ENCODE peak calls at places on chromosomes 1 and 21, in ten cellular contexts. One of them, this sample, is unnamed.

GRCh38 chr1:197948926-197949899 is 32.0 kb downstream of the LHX9 start:
- DNase-seq in HFFc6: no peak
- DNase-seq in Caco-2: no peak
- DNase-seq in GM23338: no peak
- DNase-seq in endothelial cell: no peak
- DNase-seq in GM12865: no peak
- DNase-seq in sigmoid colon: no peak
- DNase-seq in NB4: no peak
- DNase-seq in heart left ventricle: no peak
- DNase-seq in kidney: no peak
- DNase-seq in this sample: no peak

GRCh38 chr1:244759158-244759557 is 76.3 kb upstream of the COX20 start:
- DNase-seq in HFFc6: no peak
- DNase-seq in Caco-2: no peak
- DNase-seq in GM23338: no peak
- DNase-seq in endothelial cell: no peak
- DNase-seq in GM12865: no peak
- DNase-seq in sigmoid colon: no peak
- DNase-seq in NB4: no peak
- DNase-seq in heart left ventricle: no peak
- DNase-seq in kidney: no peak
- DNase-seq in this sample: no peak

GRCh38 chr1:36367067-36367466 is 18.7 kb downstream of the STK40 start:
- DNase-seq in HFFc6: no peak
- DNase-seq in Caco-2: no peak
- DNase-seq in GM23338: no peak
- DNase-seq in endothelial cell: peak; percentile 31
- DNase-seq in GM12865: no peak
- DNase-seq in sigmoid colon: no peak
- DNase-seq in NB4: no peak
- DNase-seq in heart left ventricle: no peak
- DNase-seq in kidney: no peak
- DNase-seq in this sample: no peak

GRCh38 chr1:111467805-111468716 is 5.7 kb upstream of the C1orf162 start:
- DNase-seq in HFFc6: no peak
- DNase-seq in Caco-2: no peak
- DNase-seq in GM23338: no peak
- DNase-seq in endothelial cell: no peak
- DNase-seq in GM12865: no peak
- DNase-seq in sigmoid colon: no peak
- DNase-seq in NB4: no peak
- DNase-seq in heart left ventricle: no peak
- DNase-seq in kidney: no peak
- DNase-seq in this sample: no peak

GRCh38 chr1:22489278-22489677 is 37.6 kb downstream of the ZBTB40 start:
- DNase-seq in HFFc6: no peak
- DNase-seq in Caco-2: no peak
- DNase-seq in GM23338: peak; percentile 40
- DNase-seq in endothelial cell: no peak
- DNase-seq in GM12865: no peak
- DNase-seq in sigmoid colon: no peak
- DNase-seq in NB4: peak; percentile 12
- DNase-seq in heart left ventricle: no peak
- DNase-seq in kidney: no peak
- DNase-seq in this sample: no peak

GRCh38 chr21:26776320-26777021 is 68.7 kb downstream of the ADAMTS1 start:
- DNase-seq in HFFc6: peak; percentile 80
- DNase-seq in Caco-2: no peak
- DNase-seq in GM23338: no peak
- DNase-seq in endothelial cell: no peak
- DNase-seq in GM12865: no peak
- DNase-seq in sigmoid colon: no peak
- DNase-seq in NB4: no peak
- DNase-seq in heart left ventricle: no peak
- DNase-seq in kidney: no peak
- DNase-seq in this sample: no peak

GRCh38 chr1:3003039-3003940 is 18.0 kb upstream of the ACTRT2 start:
- DNase-seq in HFFc6: no peak
- DNase-seq in Caco-2: no peak
- DNase-seq in GM23338: no peak
- DNase-seq in endothelial cell: no peak
- DNase-seq in GM12865: no peak
- DNase-seq in sigmoid colon: peak; percentile 36
- DNase-seq in NB4: no peak
- DNase-seq in heart left ventricle: peak; percentile 19
- DNase-seq in kidney: peak; percentile 60
- DNase-seq in this sample: no peak

GRCh38 chr1:198699167-198700015 is 60.6 kb downstream of the PTPRC start:
- DNase-seq in HFFc6: no peak
- DNase-seq in Caco-2: peak; percentile 77
- DNase-seq in GM23338: peak; percentile 79
- DNase-seq in endothelial cell: peak; percentile 72
- DNase-seq in GM12865: peak; percentile 79
- DNase-seq in sigmoid colon: no peak
- DNase-seq in NB4: no peak
- DNase-seq in heart left ventricle: peak; percentile 36
- DNase-seq in kidney: peak; percentile 78
- DNase-seq in this sample: peak; percentile 49

GRCh38 chr1:18198240-18198639 is 90.6 kb downstream of the IGSF21 start:
- DNase-seq in HFFc6: no peak
- DNase-seq in Caco-2: no peak
- DNase-seq in GM23338: no peak
- DNase-seq in endothelial cell: no peak
- DNase-seq in GM12865: no peak
- DNase-seq in sigmoid colon: peak; percentile 74
- DNase-seq in NB4: no peak
- DNase-seq in heart left ventricle: no peak
- DNase-seq in kidney: no peak
- DNase-seq in this sample: no peak

GRCh38 chr21:36205962-36206361 is 49.3 kb downstream of the DOP1B start:
- DNase-seq in HFFc6: no peak
- DNase-seq in Caco-2: no peak
- DNase-seq in GM23338: no peak
- DNase-seq in endothelial cell: no peak
- DNase-seq in GM12865: no peak
- DNase-seq in sigmoid colon: no peak
- DNase-seq in NB4: no peak
- DNase-seq in heart left ventricle: no peak
- DNase-seq in kidney: no peak
- DNase-seq in this sample: no peak

GRCh38 chr1:71294178-71294577 is 213.3 kb upstream of the ZRANB2 start:
- DNase-seq in HFFc6: peak; percentile 31
- DNase-seq in Caco-2: no peak
- DNase-seq in GM23338: no peak
- DNase-seq in endothelial cell: no peak
- DNase-seq in GM12865: no peak
- DNase-seq in sigmoid colon: no peak
- DNase-seq in NB4: no peak
- DNase-seq in heart left ventricle: no peak
- DNase-seq in kidney: no peak
- DNase-seq in this sample: no peak

GRCh38 chr1:205920159-205920558 is 23.1 kb downstream of the SLC26A9 start:
- DNase-seq in HFFc6: no peak
- DNase-seq in Caco-2: no peak
- DNase-seq in GM23338: no peak
- DNase-seq in endothelial cell: no peak
- DNase-seq in GM12865: no peak
- DNase-seq in sigmoid colon: peak; percentile 48
- DNase-seq in NB4: peak; percentile 31
- DNase-seq in heart left ventricle: peak; percentile 80
- DNase-seq in kidney: peak; percentile 56
- DNase-seq in this sample: no peak

GRCh38 chr21:36381841-36382589 is 3.2 kb upstream of the CHAF1B start:
- DNase-seq in HFFc6: no peak
- DNase-seq in Caco-2: no peak
- DNase-seq in GM23338: no peak
- DNase-seq in endothelial cell: no peak
- DNase-seq in GM12865: no peak
- DNase-seq in sigmoid colon: no peak
- DNase-seq in NB4: no peak
- DNase-seq in heart left ventricle: no peak
- DNase-seq in kidney: no peak
- DNase-seq in this sample: no peak

GRCh38 chr1:150272379-150272840 is at the start of gene C1orf54:
- DNase-seq in HFFc6: peak; percentile 27
- DNase-seq in Caco-2: no peak
- DNase-seq in GM23338: peak; percentile 89
- DNase-seq in endothelial cell: peak; percentile 65
- DNase-seq in GM12865: peak; percentile 67
- DNase-seq in sigmoid colon: peak; percentile 87
- DNase-seq in NB4: peak; percentile 78
- DNase-seq in heart left ventricle: peak; percentile 80
- DNase-seq in kidney: peak; percentile 82
- DNase-seq in this sample: no peak

GRCh38 chr1:167095368-167095767 is 1.5 kb downstream of the STYXL2 start:
- DNase-seq in HFFc6: peak; percentile 81
- DNase-seq in Caco-2: no peak
- DNase-seq in GM23338: no peak
- DNase-seq in endothelial cell: no peak
- DNase-seq in GM12865: no peak
- DNase-seq in sigmoid colon: no peak
- DNase-seq in NB4: no peak
- DNase-seq in heart left ventricle: no peak
- DNase-seq in kidney: no peak
- DNase-seq in this sample: no peak

GRCh38 chr1:77975386-77975785 is 3.5 kb downstream of the FUBP1 start:
- DNase-seq in HFFc6: peak; percentile 25
- DNase-seq in Caco-2: no peak
- DNase-seq in GM23338: no peak
- DNase-seq in endothelial cell: no peak
- DNase-seq in GM12865: no peak
- DNase-seq in sigmoid colon: no peak
- DNase-seq in NB4: no peak
- DNase-seq in heart left ventricle: no peak
- DNase-seq in kidney: no peak
- DNase-seq in this sample: no peak

GRCh38 chr1:207670192-207670591 is 25.3 kb downstream of the CR1L start:
- DNase-seq in HFFc6: no peak
- DNase-seq in Caco-2: no peak
- DNase-seq in GM23338: no peak
- DNase-seq in endothelial cell: no peak
- DNase-seq in GM12865: peak; percentile 73
- DNase-seq in sigmoid colon: no peak
- DNase-seq in NB4: no peak
- DNase-seq in heart left ventricle: no peak
- DNase-seq in kidney: no peak
- DNase-seq in this sample: no peak

GRCh38 chr1:206925116-206925736 is 3.5 kb upstream of the FCMR start:
- DNase-seq in HFFc6: no peak
- DNase-seq in Caco-2: peak; percentile 33
- DNase-seq in GM23338: peak; percentile 44
- DNase-seq in endothelial cell: no peak
- DNase-seq in GM12865: peak; percentile 97
- DNase-seq in sigmoid colon: no peak
- DNase-seq in NB4: peak; percentile 61
- DNase-seq in heart left ventricle: no peak
- DNase-seq in kidney: no peak
- DNase-seq in this sample: no peak

GRCh38 chr1:242017580-242018233 is 18.8 kb upstream of the MAP1LC3C start:
- DNase-seq in HFFc6: no peak
- DNase-seq in Caco-2: peak; percentile 65
- DNase-seq in GM23338: peak; percentile 78
- DNase-seq in endothelial cell: peak; percentile 54
- DNase-seq in GM12865: peak; percentile 63
- DNase-seq in sigmoid colon: peak; percentile 71
- DNase-seq in NB4: peak; percentile 74
- DNase-seq in heart left ventricle: no peak
- DNase-seq in kidney: no peak
- DNase-seq in this sample: peak; percentile 24
- TF ChIP-seq CTCF in HFFc6: peak; percentile 80
- TF ChIP-seq CTCF in Caco-2: peak; percentile 69
- TF ChIP-seq CTCF in GM23338: peak; percentile 87
- TF ChIP-seq CTCF in endothelial cell: peak; percentile 61
- TF ChIP-seq CTCF in GM12865: peak; percentile 59
- TF ChIP-seq CTCF in sigmoid colon: no peak
- TF ChIP-seq CTCF in NB4: peak; percentile 80
- TF ChIP-seq CTCF in heart left ventricle: peak; percentile 45
- TF ChIP-seq CTCF in kidney: peak; percentile 66
- TF ChIP-seq CTCF in this sample: peak; percentile 70

GRCh38 chr21:28337319-28337718 is 655.4 kb downstream of the LTN1 start:
- DNase-seq in HFFc6: peak; percentile 76
- DNase-seq in Caco-2: peak; percentile 36
- DNase-seq in GM23338: peak; percentile 45
- DNase-seq in endothelial cell: no peak
- DNase-seq in GM12865: peak; percentile 13
- DNase-seq in sigmoid colon: no peak
- DNase-seq in NB4: peak; percentile 17
- DNase-seq in heart left ventricle: no peak
- DNase-seq in kidney: no peak
- DNase-seq in this sample: no peak
- TF ChIP-seq CTCF in HFFc6: peak; percentile 78
- TF ChIP-seq CTCF in Caco-2: peak; percentile 14
- TF ChIP-seq CTCF in GM23338: no peak
- TF ChIP-seq CTCF in endothelial cell: no peak
- TF ChIP-seq CTCF in GM12865: no peak
- TF ChIP-seq CTCF in sigmoid colon: no peak
- TF ChIP-seq CTCF in NB4: no peak
- TF ChIP-seq CTCF in heart left ventricle: peak; percentile 18
- TF ChIP-seq CTCF in kidney: no peak
- TF ChIP-seq CTCF in this sample: peak; percentile 48

DNA sequence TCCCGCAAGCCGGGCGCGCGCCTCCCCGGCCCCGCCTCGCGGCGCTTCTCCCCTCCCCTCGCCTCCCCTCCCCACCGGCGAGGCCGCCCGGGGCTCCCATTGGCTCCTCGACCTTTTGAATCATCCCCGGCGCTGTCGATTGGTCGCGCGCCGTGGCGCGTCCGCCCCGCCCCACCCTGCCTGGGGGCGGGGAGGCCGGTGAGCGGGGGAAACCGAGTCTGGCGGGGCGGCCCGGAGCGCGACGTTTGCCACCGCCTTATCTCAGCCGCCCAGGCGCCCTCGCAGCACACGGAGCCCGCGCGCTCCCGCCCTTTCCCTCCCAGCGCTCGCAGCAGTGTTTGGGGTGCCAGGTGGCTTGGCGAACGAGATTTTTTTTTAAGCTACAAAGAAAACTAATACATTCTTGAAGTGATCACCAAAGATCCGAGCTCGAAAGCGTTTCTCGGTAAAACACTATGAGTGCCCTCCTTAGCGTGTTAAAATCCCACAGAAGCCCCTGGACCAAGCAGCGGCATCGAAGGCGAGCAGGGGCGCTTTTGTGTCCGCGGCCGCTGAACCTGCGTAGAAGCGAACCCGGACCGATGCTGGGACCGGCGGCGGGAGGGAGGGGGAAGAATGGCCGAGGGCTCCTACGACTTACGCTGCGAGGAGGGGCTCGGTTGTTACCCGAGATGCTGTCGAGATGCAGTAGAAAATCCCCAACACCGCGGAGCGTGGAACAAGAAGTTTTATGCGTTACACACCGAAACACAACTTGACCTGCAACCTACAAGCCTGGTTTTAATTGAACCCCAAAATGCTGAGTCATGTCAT is 434 bp upstream of the LBR start:
- DNase-seq in HFFc6: peak; percentile 71
- DNase-seq in Caco-2: peak; percentile 94
- DNase-seq in GM23338: peak; percentile 94
- DNase-seq in endothelial cell: peak; percentile 93
- DNase-seq in GM12865: peak; percentile 95
- DNase-seq in sigmoid colon: peak; percentile 97
- DNase-seq in NB4: peak; percentile 94
- DNase-seq in heart left ventricle: peak; percentile 94
- DNase-seq in kidney: peak; percentile 98
- DNase-seq in this sample: peak; percentile 82
- TF ChIP-seq CTCF in HFFc6: no peak
- TF ChIP-seq CTCF in Caco-2: no peak
- TF ChIP-seq CTCF in GM23338: no peak
- TF ChIP-seq CTCF in endothelial cell: no peak
- TF ChIP-seq CTCF in GM12865: no peak
- TF ChIP-seq CTCF in sigmoid colon: no peak
- TF ChIP-seq CTCF in NB4: no peak
- TF ChIP-seq CTCF in heart left ventricle: no peak
- TF ChIP-seq CTCF in kidney: no peak
- TF ChIP-seq CTCF in this sample: no peak

GRCh38 chr1:161726631-161727342 is 5.4 kb downstream of the FCRLB start:
- DNase-seq in HFFc6: peak; percentile 69
- DNase-seq in Caco-2: peak; percentile 80
- DNase-seq in GM23338: peak; percentile 90
- DNase-seq in endothelial cell: peak; percentile 68
- DNase-seq in GM12865: peak; percentile 95
- DNase-seq in sigmoid colon: peak; percentile 94
- DNase-seq in NB4: peak; percentile 91
- DNase-seq in heart left ventricle: peak; percentile 87
- DNase-seq in kidney: peak; percentile 96
- DNase-seq in this sample: peak; percentile 76
- TF ChIP-seq CTCF in HFFc6: no peak
- TF ChIP-seq CTCF in Caco-2: no peak
- TF ChIP-seq CTCF in GM23338: no peak
- TF ChIP-seq CTCF in endothelial cell: no peak
- TF ChIP-seq CTCF in GM12865: no peak
- TF ChIP-seq CTCF in sigmoid colon: no peak
- TF ChIP-seq CTCF in NB4: no peak
- TF ChIP-seq CTCF in heart left ventricle: no peak
- TF ChIP-seq CTCF in kidney: no peak
- TF ChIP-seq CTCF in this sample: peak; percentile 26